ENCODE peak calls at places on chromosomes 11 and 22, in four cellular contexts. E is epithelial cell of esophagus, Z is GM19239, M is epithelial cell of prostate. F is an unnamed sample.

GRCh38 chr11:120199613-120200012 is 11.2 kb upstream of the OAF start:
- DNase-seq in M (no peak), Z (no peak), E (no peak), F (no peak)

GRCh38 chr11:10930961-10931760 is 73.3 kb upstream of the ZBED5 start:
- DNase-seq in E (peak), M (no peak), Z (no peak), F (peak)

GRCh38 chr11:17699157-17700114 is 19.9 kb upstream of the MYOD1 start:
- DNase-seq in Z (no peak), M (no peak), E (peak), F (no peak)

GRCh38 chr11:47551086-47551485 is 1.8 kb downstream of the CELF1 start:
- DNase-seq in E (peak), M (no peak), Z (no peak), F (no peak)

GRCh38 chr11:121696947-121697346 is 244.2 kb upstream of the SORL1-AS1 start:
- DNase-seq in E (no peak), M (no peak), Z (no peak), F (no peak)

GRCh38 chr11:125300791-125301218 is 136.3 kb downstream of the PKNOX2 start:
- DNase-seq in M (peak), Z (no peak), E (peak), F (no peak)

GRCh38 chr11:70519117-70519516 is 120.8 kb downstream of the CTTN start:
- DNase-seq in Z (no peak), E (no peak), M (no peak), F (no peak)

GRCh38 chr11:34190192-34191139 is 85.0 kb downstream of the NAT10 start:
- DNase-seq in Z (no peak), M (no peak), E (no peak), F (no peak)

GRCh38 chr22:47923011-47923427 is 1160.6 kb downstream of the TBC1D22A start:
- DNase-seq in E (no peak), M (no peak), Z (no peak), F (no peak)

GRCh38 chr11:110070176-110070575 is 23.0 kb upstream of the ZC3H12C start:
- DNase-seq in Z (no peak), M (no peak), E (no peak), F (no peak)

GRCh38 chr22:46563381-46564083 is 26.1 kb upstream of the CELSR1 start:
- DNase-seq in E (peak), M (no peak), Z (peak), F (peak)

GRCh38 chr11:107898270-107898669 is 30.0 kb upstream of the RAB39A start:
- DNase-seq in M (no peak), Z (peak), E (peak), F (no peak)

GRCh38 chr22:46444390-46444854 is 93.0 kb downstream of the CELSR1 start:
- DNase-seq in E (no peak), Z (no peak), M (no peak), F (no peak)

GRCh38 chr22:20149257-20150250 is 1.3 kb downstream of the CCDC188 start:
- DNase-seq in M (no peak), E (no peak), Z (no peak), F (no peak)

GRCh38 chr11:56670984-56671383 is 7.5 kb downstream of the OR5AR1 start:
- DNase-seq in E (peak), M (no peak), Z (no peak), F (no peak)

GRCh38 chr11:130441726-130442125 is 6.7 kb upstream of the ADAMTS15 start:
- DNase-seq in Z (no peak), E (no peak), M (no peak), F (no peak)

GRCh38 chr11:128904872-128905344 is 13.8 kb downstream of the KCNJ5 start:
- DNase-seq in E (no peak), Z (peak), M (no peak), F (no peak)

GRCh38 chr11:130415719-130416536 is 12.5 kb downstream of the ADAMTS8 start:
- DNase-seq in Z (no peak), E (no peak), M (no peak), F (no peak)

GRCh38 chr11:128933481-128934178 is 9.0 kb downstream of the TP53AIP1 start:
- DNase-seq in M (no peak), Z (no peak), E (no peak), F (no peak)

GRCh38 chr11:59425131-59425530 is 1.1 kb downstream of the OR5A2 start:
- DNase-seq in Z (no peak), M (no peak), E (no peak), F (no peak)

GRCh38 chr11:8403310-8403709 is 139.6 kb upstream of the LMO1 start:
- DNase-seq in Z (no peak), M (no peak), E (peak), F (no peak)

GRCh38 chr11:117843666-117844484 is 19.3 kb upstream of the FXYD2 start:
- DNase-seq in M (no peak), Z (peak), E (peak), F (peak)

GRCh38 chr22:46744581-46744980 is 6.5 kb upstream of the CERK start:
- DNase-seq in M (no peak), E (no peak), Z (no peak), F (no peak)

GRCh38 chr11:79321282-79321681 is 119.5 kb downstream of the TENM4 start:
- DNase-seq in M (no peak), E (no peak), Z (no peak), F (no peak)

GRCh38 chr22:37019309-37020191 is at the start of the genes MPST and TST:
- DNase-seq in M (no peak), Z (peak), E (peak), F (no peak)

GRCh38 chr11:65133724-65134123 is 595 bp downstream of the SYVN1 start:
- DNase-seq in M (no peak), Z (no peak), E (no peak), F (no peak)

GRCh38 chr11:44893250-44894216 is 57.1 kb downstream of the TP53I11 start:
- DNase-seq in M (no peak), Z (no peak), E (no peak), F (no peak)

GRCh38 chr11:86194998-86195397 is 49.6 kb upstream of the EED start:
- DNase-seq in E (no peak), M (no peak), Z (no peak), F (no peak)

GRCh38 chr11:84721561-84721961 is 905.6 kb downstream of the DLG2 start:
- DNase-seq in E (no peak), M (no peak), Z (no peak), F (no peak)

GRCh38 chr11:46577058-46577457 is 16.8 kb downstream of the AMBRA1 start:
- DNase-seq in Z (no peak), M (no peak), E (no peak), F (no peak)

GRCh38 chr11:59011672-59012071 is 72.4 kb downstream of the GLYATL1 start:
- DNase-seq in M (no peak), E (no peak), Z (no peak), F (no peak)

GRCh38 chr11:110305169-110306018 is 9.0 kb upstream of the RDX start:
- DNase-seq in Z (no peak), M (peak), E (peak), F (no peak)

GRCh38 chr22:45268958-45269844 is 15.5 kb upstream of the UPK3A start:
- DNase-seq in E (peak), M (no peak), Z (peak), F (peak)

GRCh38 chr11:114077482-114078305 is 18.2 kb downstream of the ZBTB16 start:
- DNase-seq in E (no peak), M (no peak), Z (no peak), F (peak)

GRCh38 chr22:40044870-40045834 is 50.4 kb downstream of the FAM83F start:
- DNase-seq in E (peak), Z (peak), M (no peak), F (peak)

GRCh38 chr22:19824197-19825015 is 30.3 kb downstream of the GNB1L start:
- DNase-seq in M (no peak), E (peak), Z (no peak), F (no peak)